ENCODE peak calls at places on chromosomes 12 and 14, in seven cellular contexts. B is tibial artery, T is neural crest cell, R is BJ, U is ovary, H is chondrocyte, G is fibroblast of lung. E is an unnamed sample.

GRCh38 chr12:120767071-120768024 is 41.7 kb downstream of the ACADS start:
- DNase-seq in B (no peak), T (no peak), R (no peak), U (no peak), H (no peak), G (no peak), E (no peak)

GRCh38 chr14:26765768-26766550 is 168.1 kb upstream of the NOVA1 start:
- DNase-seq in B (no peak), T (no peak), R (no peak), U (no peak), H (no peak), G (peak), E (no peak)

GRCh38 chr12:111174283-111175108 is 194.4 kb downstream of the PHETA1 start:
- DNase-seq in B (no peak), T (no peak), R (no peak), U (no peak), H (no peak), G (no peak), E (no peak)

GRCh38 chr12:93127582-93128331 is 198.7 kb upstream of the EEA1 start:
- DNase-seq in B (peak), T (no peak), R (peak), U (peak), H (no peak), G (peak), E (peak)

GRCh38 chr12:24853588-24853987 is 95.3 kb downstream of the BCAT1 start:
- DNase-seq in B (no peak), T (no peak), R (no peak), U (no peak), H (no peak), G (peak), E (no peak)

GRCh38 chr12:119869720-119870119 is 7.4 kb downstream of the CIT start:
- DNase-seq in B (peak), T (no peak), R (peak), U (no peak), H (no peak), G (peak), E (no peak)

GRCh38 chr14:103190731-103191130 is 67.5 kb downstream of the TNFAIP2 start:
- DNase-seq in B (peak), T (no peak), R (no peak), U (no peak), H (no peak), G (no peak), E (peak)

GRCh38 chr14:64605926-64606685 is 56.3 kb downstream of the PPP1R36 start:
- DNase-seq in B (no peak), T (no peak), R (no peak), U (no peak), H (no peak), G (no peak), E (no peak)

GRCh38 chr12:252634-253033 is 10.0 kb downstream of the SLC6A13 start:
- DNase-seq in B (no peak), T (no peak), R (no peak), U (no peak), H (no peak), G (no peak), E (no peak)

GRCh38 chr12:67394600-67394999 is 125.4 kb downstream of the CAND1 start:
- DNase-seq in B (peak), T (no peak), R (no peak), U (peak), H (no peak), G (peak), E (no peak)

GRCh38 chr12:101209319-101210302 is at the start of gene SLC5A8:
- DNase-seq in B (no peak), T (no peak), R (no peak), U (no peak), H (peak), G (no peak), E (no peak)

GRCh38 chr14:54737132-54737711 is 165.4 kb downstream of the GCH1 start:
- DNase-seq in B (no peak), T (no peak), R (peak), U (no peak), H (no peak), G (peak), E (no peak)

GRCh38 chr12:442235-442884 is 17.4 kb upstream of the B4GALNT3 start:
- DNase-seq in B (no peak), T (peak), R (no peak), U (peak), H (no peak), G (peak), E (no peak)

GRCh38 chr12:124401563-124402180 is 106.8 kb downstream of the RFLNA start:
- DNase-seq in B (no peak), T (no peak), R (no peak), U (no peak), H (no peak), G (no peak), E (no peak)

DNA sequence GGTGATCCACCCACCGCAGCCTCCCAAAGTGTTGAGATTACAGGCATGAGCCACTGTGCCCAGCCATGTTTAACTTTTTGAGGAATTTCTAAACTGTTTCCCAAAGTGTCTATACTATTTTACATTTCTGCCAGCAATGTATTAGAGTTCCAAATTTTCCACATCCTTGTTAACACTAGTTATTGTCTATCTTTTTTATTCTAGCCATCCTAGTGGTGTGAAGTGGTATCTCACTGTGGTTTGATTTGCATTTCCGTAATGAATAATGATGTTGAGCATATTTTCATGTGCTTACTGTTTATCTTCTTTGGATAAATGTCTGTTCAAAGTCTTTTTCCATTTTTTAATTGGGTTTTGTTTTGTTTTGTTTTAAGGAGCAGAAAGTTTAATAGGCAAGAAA is 14.7 kb downstream of the TXNRD1 start:
- DNase-seq in B (no peak), T (no peak), R (no peak), U (no peak), H (no peak), G (no peak), E (no peak)
- TF ChIP-seq CTCF in B (no peak), T (peak), R (no peak), U (no peak), H (peak), G (no peak), E (no peak)

GRCh38 chr14:38212996-38213395 is 5.3 kb downstream of the SSTR1 start:
- DNase-seq in B (no peak), T (no peak), R (no peak), U (no peak), H (no peak), G (peak), E (no peak)

GRCh38 chr14:38221077-38221476 is 13.4 kb downstream of the SSTR1 start:
- DNase-seq in B (no peak), T (no peak), R (no peak), U (no peak), H (no peak), G (no peak), E (no peak)

DNA sequence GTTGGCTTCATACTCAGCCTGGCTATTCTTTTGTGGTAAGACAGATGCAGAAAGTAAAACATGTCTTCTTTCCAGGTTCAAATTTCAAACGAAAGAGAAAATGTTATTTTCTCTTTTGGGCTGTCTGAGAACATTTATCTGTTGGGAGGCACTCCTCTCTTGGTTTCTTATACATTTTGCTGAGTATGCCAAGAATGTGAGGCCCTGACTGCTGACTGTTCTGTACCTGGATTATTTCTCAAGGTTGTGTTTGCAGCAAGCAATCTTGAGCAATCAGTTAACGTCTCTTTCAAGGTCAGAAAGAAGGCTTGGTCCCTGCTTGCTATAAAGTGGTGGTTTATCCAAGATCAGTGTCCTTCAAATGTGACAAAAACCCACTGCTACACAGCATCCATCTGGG is 9.8 kb downstream of the SSTR1 start:
- DNase-seq in B (no peak), T (no peak), R (no peak), U (no peak), H (no peak), G (no peak), E (no peak)
- TF ChIP-seq CTCF in B (no peak), T (no peak), R (no peak), U (no peak), H (no peak), G (no peak), E (no peak)

DNA sequence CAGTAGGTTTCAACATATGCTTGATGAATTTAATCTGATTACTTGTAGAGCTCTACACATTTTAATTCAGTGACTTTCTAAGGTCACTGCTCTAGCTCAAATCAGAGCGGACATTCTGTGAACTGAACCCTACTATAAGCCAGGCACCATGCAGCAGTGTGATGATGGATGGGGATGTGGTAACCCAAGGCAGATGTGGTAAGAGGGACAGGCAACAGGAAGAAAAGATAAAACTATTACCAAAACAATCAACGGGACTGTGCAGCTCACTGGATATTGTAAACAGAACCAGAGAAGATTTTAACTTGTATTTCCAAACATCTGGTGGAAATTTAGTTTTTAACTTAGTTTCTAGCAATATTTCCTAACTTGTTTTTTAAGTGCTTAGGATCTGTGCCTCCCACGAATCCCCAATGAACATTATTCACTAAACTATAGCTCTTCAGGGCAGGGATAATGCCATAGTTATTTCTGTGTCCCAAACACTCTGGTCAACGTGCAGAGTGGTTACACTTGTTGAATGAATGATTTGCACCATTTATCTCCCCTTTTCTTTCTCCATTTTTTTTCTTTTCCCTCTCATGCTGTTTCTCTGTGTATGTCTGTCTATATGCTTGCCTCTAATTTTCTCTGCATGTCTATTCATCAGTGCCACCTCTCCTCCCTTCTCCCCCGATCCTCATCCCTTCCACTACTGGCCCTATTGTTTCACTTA is 3.0 kb downstream of the ERO1A start:
- DNase-seq in B (no peak), T (no peak), R (no peak), U (no peak), H (no peak), G (peak), E (no peak)
- TF ChIP-seq CTCF in B (no peak), T (no peak), R (no peak), U (no peak), H (no peak), G (no peak), E (no peak)

DNA sequence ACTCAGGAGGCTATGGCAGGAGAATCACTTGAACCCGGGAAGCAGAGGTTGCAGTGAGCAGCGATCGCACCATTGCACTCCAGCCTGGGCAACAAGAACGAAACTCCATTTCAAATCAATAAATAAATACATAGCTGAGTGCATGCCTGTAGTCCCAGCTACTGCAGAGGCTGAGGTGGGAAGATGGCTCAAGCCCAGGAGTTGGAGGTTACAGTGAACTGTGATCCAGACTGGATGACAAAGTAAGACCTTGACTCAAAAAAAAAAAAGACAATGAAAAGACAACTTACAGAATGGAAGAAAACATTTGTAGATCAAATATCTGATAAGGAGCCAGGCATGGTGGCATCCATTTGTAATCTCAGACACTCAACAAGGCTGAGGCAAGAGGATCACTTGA is 27.6 kb downstream of the ZFYVE1 start:
- DNase-seq in B (no peak), T (no peak), R (no peak), U (no peak), H (no peak), G (no peak), E (no peak)
- TF ChIP-seq CTCF in B (no peak), T (no peak), R (no peak), U (no peak), H (no peak), G (no peak), E (no peak)

DNA sequence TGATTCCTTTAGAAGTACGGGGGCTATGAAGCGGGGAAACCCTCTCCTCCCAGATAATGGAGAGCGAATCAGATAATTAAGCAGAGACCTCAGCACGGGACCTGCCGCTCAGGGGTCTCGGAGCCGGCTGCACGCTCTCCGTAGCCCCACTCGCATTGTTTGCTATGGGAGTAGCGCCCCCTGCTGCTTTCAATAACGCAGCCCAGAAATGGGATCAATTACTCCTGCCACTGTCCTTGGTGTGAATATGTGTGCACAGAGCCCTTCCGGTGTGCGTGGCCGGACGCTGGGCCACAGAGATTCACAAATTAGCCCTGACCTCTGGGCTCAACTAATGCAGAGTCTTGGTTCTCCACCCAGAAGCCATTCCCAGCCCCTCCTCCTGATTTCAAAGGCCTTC is 76.4 kb upstream of the TMEM132C start:
- DNase-seq in B (no peak), T (peak), R (no peak), U (no peak), H (no peak), G (no peak), E (no peak)
- TF ChIP-seq CTCF in B (no peak), T (peak), R (no peak), U (no peak), H (peak), G (no peak), E (peak)

GRCh38 chr12:64756371-64756770 is 2.8 kb downstream of the GNS start:
- DNase-seq in B (no peak), T (no peak), R (no peak), U (no peak), H (no peak), G (no peak), E (no peak)
- TF ChIP-seq CTCF in B (no peak), T (no peak), R (no peak), U (no peak), H (no peak), G (no peak), E (no peak)

DNA sequence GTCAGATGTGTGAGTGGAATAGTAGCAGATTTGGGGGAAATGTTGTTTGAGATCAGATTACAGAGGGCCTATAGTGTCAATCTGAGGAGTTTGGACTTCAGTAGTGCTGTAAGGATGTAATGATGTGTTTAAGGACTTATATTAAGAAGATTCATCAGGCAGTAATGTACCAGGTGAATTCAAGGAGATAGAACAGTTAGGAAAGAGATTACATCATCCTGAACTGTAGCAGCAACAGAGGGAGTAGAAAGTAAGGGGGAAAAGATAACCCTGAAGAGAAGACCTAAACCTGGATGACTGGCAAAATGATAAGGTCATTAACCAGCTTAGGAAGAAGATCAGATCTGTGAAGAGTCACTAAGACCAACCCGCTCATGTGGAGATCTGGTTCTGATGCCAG is 349.4 kb downstream of the PDZRN4 start:
- DNase-seq in B (no peak), T (no peak), R (no peak), U (no peak), H (no peak), G (no peak), E (no peak)
- TF ChIP-seq CTCF in B (no peak), T (no peak), R (no peak), U (no peak), H (no peak), G (no peak), E (no peak)

DNA sequence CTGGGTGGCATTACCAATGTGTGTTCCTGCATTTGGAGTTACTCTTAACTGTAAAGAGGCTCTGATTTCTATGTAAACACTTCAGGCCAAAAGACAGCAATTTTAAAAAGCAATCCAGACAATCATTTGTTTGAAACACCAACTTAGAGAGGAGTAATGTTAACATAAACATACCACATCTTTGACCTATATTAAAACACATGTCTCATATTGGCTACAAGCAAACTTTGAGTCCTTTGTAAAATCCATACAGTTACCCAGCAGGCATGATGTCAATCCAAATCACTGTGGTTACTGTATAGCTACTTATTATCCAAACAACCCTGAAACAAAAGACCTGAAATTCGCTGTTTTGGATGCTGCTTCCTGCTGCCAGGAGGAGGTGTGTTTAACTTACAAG is 7.5 kb upstream of the G2E3 start:
- DNase-seq in B (no peak), T (no peak), R (no peak), U (no peak), H (no peak), G (peak), E (no peak)
- TF ChIP-seq CTCF in B (no peak), T (no peak), R (no peak), U (no peak), H (no peak), G (no peak), E (no peak)

GRCh38 chr12:47904647-47905312 is at the start of gene VDR:
- DNase-seq in B (peak), T (peak), R (no peak), U (peak), H (no peak), G (peak), E (peak)

GRCh38 chr12:47903927-47904646 is 707 bp downstream of the VDR start:
- DNase-seq in B (peak), T (no peak), R (peak), U (no peak), H (no peak), G (peak), E (peak)

GRCh38 chr12:47907851-47908454 is 3.2 kb upstream of the VDR start:
- DNase-seq in B (peak), T (no peak), R (no peak), U (no peak), H (no peak), G (no peak), E (no peak)

GRCh38 chr12:47903151-47903611 is 1.6 kb downstream of the VDR start:
- DNase-seq in B (peak), T (no peak), R (peak), U (no peak), H (no peak), G (peak), E (no peak)

DNA sequence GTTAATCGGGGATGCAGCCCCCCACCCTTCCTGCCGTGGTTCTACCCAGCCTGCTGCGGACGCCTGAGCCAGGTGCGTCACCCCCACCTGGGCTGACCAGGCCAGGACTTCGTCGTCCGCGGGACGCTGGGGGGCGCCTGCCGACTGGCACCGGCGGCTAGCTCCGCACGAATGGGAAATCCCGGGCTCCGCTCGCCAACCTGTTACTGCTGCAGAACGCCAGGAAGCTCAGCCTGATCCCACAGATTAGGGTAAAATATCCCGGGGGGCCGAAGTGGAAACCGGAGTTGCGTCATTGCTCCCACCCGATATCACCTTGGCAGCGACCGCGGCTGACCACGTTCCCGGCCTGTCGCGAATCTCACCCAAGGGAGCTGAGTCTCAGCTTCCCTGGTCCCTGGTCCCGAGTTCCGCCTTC is 528 bp upstream of the VDR start:
- DNase-seq in B (peak), T (no peak), R (no peak), U (peak), H (no peak), G (no peak), E (no peak)
- TF ChIP-seq CTCF in B (peak), T (peak), R (peak), U (peak), H (peak), G (no peak), E (peak)

E was measured in ascending aorta.